ENCODE peak calls at places on chromosomes 13 and 19, in six cellular contexts. One of them, this sample, is unnamed.

GRCh38 chr19:2051771-2052704 is 994 bp upstream of the MKNK2 start:
- DNase-seq in K562: no peak
- DNase-seq in HCT116: no peak
- DNase-seq in H1: no peak
- DNase-seq in HepG2: no peak
- DNase-seq in GM12878: peak
- DNase-seq in this sample: no peak

GRCh38 chr19:31145909-31146453 is 203.3 kb downstream of the TSHZ3 start:
- DNase-seq in HepG2: no peak
- DNase-seq in H1: no peak
- DNase-seq in HCT116: no peak
- DNase-seq in K562: no peak
- DNase-seq in GM12878: no peak
- DNase-seq in this sample: no peak

GRCh38 chr13:49711218-49711863 is 20.1 kb upstream of the EBPL start:
- DNase-seq in HepG2: peak
- DNase-seq in H1: no peak
- DNase-seq in HCT116: no peak
- DNase-seq in K562: no peak
- DNase-seq in GM12878: no peak
- DNase-seq in this sample: no peak

GRCh38 chr13:95926231-95926630 is 127.0 kb downstream of the UGGT2 start:
- DNase-seq in K562: no peak
- DNase-seq in H1: no peak
- DNase-seq in HCT116: no peak
- DNase-seq in GM12878: no peak
- DNase-seq in HepG2: no peak
- DNase-seq in this sample: no peak

GRCh38 chr13:80778302-80778701 is 437.4 kb upstream of the SPRY2 start:
- DNase-seq in K562: no peak
- DNase-seq in GM12878: no peak
- DNase-seq in HCT116: no peak
- DNase-seq in HepG2: no peak
- DNase-seq in H1: no peak
- DNase-seq in this sample: no peak

GRCh38 chr13:37640499-37640898 is 41.9 kb upstream of the POSTN start:
- DNase-seq in HCT116: no peak
- DNase-seq in K562: no peak
- DNase-seq in HepG2: no peak
- DNase-seq in H1: no peak
- DNase-seq in GM12878: no peak
- DNase-seq in this sample: peak

GRCh38 chr19:1847684-1848398 is 442 bp downstream of the REXO1 start:
- DNase-seq in K562: peak
- DNase-seq in HCT116: no peak
- DNase-seq in HepG2: peak
- DNase-seq in H1: no peak
- DNase-seq in GM12878: no peak
- DNase-seq in this sample: no peak

GRCh38 chr13:113785051-113786010 is 26.3 kb downstream of the TMEM255B start:
- DNase-seq in K562: no peak
- DNase-seq in GM12878: no peak
- DNase-seq in HepG2: no peak
- DNase-seq in HCT116: peak
- DNase-seq in H1: no peak
- DNase-seq in this sample: no peak

GRCh38 chr13:75202981-75203380 is 279.0 kb downstream of the TBC1D4 start:
- DNase-seq in K562: no peak
- DNase-seq in H1: no peak
- DNase-seq in GM12878: no peak
- DNase-seq in HCT116: no peak
- DNase-seq in HepG2: no peak
- DNase-seq in this sample: no peak

GRCh38 chr13:40031031-40031430 is 375.6 kb downstream of the COG6 start:
- DNase-seq in HCT116: no peak
- DNase-seq in GM12878: no peak
- DNase-seq in K562: no peak
- DNase-seq in H1: no peak
- DNase-seq in HepG2: no peak
- DNase-seq in this sample: no peak

GRCh38 chr19:23996549-23996948 is 81.9 kb downstream of the ZNF726 start:
- DNase-seq in GM12878: no peak
- DNase-seq in HCT116: peak
- DNase-seq in HepG2: peak
- DNase-seq in H1: no peak
- DNase-seq in K562: peak
- DNase-seq in this sample: peak

GRCh38 chr13:112457081-112457480 is 80.9 kb downstream of the SPACA7 start:
- DNase-seq in GM12878: no peak
- DNase-seq in HCT116: no peak
- DNase-seq in K562: no peak
- DNase-seq in HepG2: no peak
- DNase-seq in H1: no peak
- DNase-seq in this sample: no peak

GRCh38 chr13:111789011-111789410 is 277.9 kb upstream of the SOX1 start:
- DNase-seq in GM12878: no peak
- DNase-seq in K562: no peak
- DNase-seq in H1: no peak
- DNase-seq in HepG2: no peak
- DNase-seq in HCT116: no peak
- DNase-seq in this sample: no peak

GRCh38 chr19:47376589-47377144 is 27.6 kb downstream of the DHX34 start:
- DNase-seq in HCT116: no peak
- DNase-seq in H1: no peak
- DNase-seq in K562: no peak
- DNase-seq in GM12878: no peak
- DNase-seq in HepG2: no peak
- DNase-seq in this sample: no peak

GRCh38 chr19:49111218-49111998 is 2.8 kb upstream of the LIN7B start:
- DNase-seq in GM12878: no peak
- DNase-seq in HCT116: no peak
- DNase-seq in HepG2: no peak
- DNase-seq in H1: no peak
- DNase-seq in K562: no peak
- DNase-seq in this sample: no peak

GRCh38 chr19:53808710-53809125 is 15.4 kb downstream of the NLRP12 start:
- DNase-seq in HCT116: peak
- DNase-seq in H1: no peak
- DNase-seq in HepG2: peak
- DNase-seq in K562: no peak
- DNase-seq in GM12878: no peak
- DNase-seq in this sample: peak

GRCh38 chr19:45307361-45307760 is 15.3 kb downstream of the CKM start:
- DNase-seq in K562: no peak
- DNase-seq in H1: no peak
- DNase-seq in GM12878: no peak
- DNase-seq in HepG2: no peak
- DNase-seq in HCT116: no peak
- DNase-seq in this sample: no peak

GRCh38 chr13:25406377-25406776 is 34.6 kb downstream of the ATP8A2 start:
- DNase-seq in HepG2: peak
- DNase-seq in K562: peak
- DNase-seq in H1: no peak
- DNase-seq in HCT116: peak
- DNase-seq in GM12878: no peak
- DNase-seq in this sample: no peak

GRCh38 chr13:21033224-21033855 is 28.0 kb downstream of the LATS2 start:
- DNase-seq in HepG2: no peak
- DNase-seq in H1: no peak
- DNase-seq in GM12878: no peak
- DNase-seq in HCT116: no peak
- DNase-seq in K562: no peak
- DNase-seq in this sample: no peak

GRCh38 chr13:110618780-110619179 is 3.4 kb downstream of the NAXD start:
- DNase-seq in HepG2: no peak
- DNase-seq in HCT116: no peak
- DNase-seq in GM12878: no peak
- DNase-seq in H1: no peak
- DNase-seq in K562: no peak
- DNase-seq in this sample: no peak

GRCh38 chr13:76489299-76489698 is 396.9 kb downstream of the KCTD12 start:
- DNase-seq in H1: no peak
- DNase-seq in HepG2: no peak
- DNase-seq in K562: no peak
- DNase-seq in GM12878: no peak
- DNase-seq in HCT116: no peak
- DNase-seq in this sample: no peak

GRCh38 chr19:53394522-53394973 is 401 bp upstream of the ZNF765 start:
- DNase-seq in HCT116: no peak
- DNase-seq in HepG2: peak
- DNase-seq in H1: no peak
- DNase-seq in K562: no peak
- DNase-seq in GM12878: peak
- DNase-seq in this sample: no peak

GRCh38 chr19:13953021-13953531 is 767 bp downstream of the DCAF15 start:
- DNase-seq in K562: peak
- DNase-seq in H1: no peak
- DNase-seq in HepG2: no peak
- DNase-seq in HCT116: no peak
- DNase-seq in GM12878: no peak
- DNase-seq in this sample: no peak

GRCh38 chr19:3746371-3747056 is 15.0 kb downstream of the APBA3 start:
- DNase-seq in HepG2: no peak
- DNase-seq in H1: no peak
- DNase-seq in HCT116: no peak
- DNase-seq in GM12878: no peak
- DNase-seq in K562: no peak
- DNase-seq in this sample: no peak

DNA sequence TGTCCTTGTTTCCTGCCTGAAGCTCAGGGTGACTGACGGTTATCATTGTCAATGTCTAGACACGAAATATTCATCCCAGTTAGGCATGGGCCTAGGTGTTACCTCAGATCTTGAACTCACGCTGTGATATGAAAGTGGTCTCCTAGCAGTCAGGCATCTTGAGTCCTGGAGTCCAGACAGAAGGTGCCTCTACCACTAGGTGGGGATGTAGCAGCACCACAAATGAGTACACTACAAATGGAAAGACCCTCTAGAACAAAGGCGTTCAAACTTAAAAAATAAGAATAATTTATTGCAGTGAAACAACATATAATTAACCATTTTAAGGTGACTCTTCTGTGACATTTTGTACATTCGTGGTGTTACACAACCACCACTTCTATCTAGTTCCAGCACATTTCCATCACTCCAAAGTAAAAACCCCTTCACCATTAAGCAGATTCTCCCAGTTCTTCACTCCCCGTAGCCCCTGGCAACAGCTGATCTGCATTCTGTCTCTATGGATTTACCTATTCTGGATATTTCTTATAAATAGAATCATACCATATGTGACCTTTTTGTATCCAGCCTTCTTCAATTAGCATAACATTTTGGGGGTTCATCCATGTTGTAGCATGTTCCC is 11.9 kb upstream of the FRY start:
- DNase-seq in HCT116: peak
- DNase-seq in HepG2: peak
- DNase-seq in K562: peak
- DNase-seq in GM12878: peak
- DNase-seq in H1: no peak
- DNase-seq in this sample: peak
- TF ChIP-seq ZNF274 in HCT116: no peak
- TF ChIP-seq ZNF274 in HepG2: no peak
- TF ChIP-seq ZNF274 in K562: no peak
- TF ChIP-seq ZNF274 in GM12878: no peak
- TF ChIP-seq ZNF274 in H1: no peak
- TF ChIP-seq ZNF274 in this sample: no peak

GRCh38 chr19:5341448-5341820 is 822 bp upstream of the PTPRS start:
- DNase-seq in HepG2: no peak
- DNase-seq in HCT116: no peak
- DNase-seq in H1: no peak
- DNase-seq in K562: no peak
- DNase-seq in GM12878: no peak
- DNase-seq in this sample: no peak
- TF ChIP-seq ZNF274 in HepG2: no peak
- TF ChIP-seq ZNF274 in HCT116: no peak
- TF ChIP-seq ZNF274 in H1: no peak
- TF ChIP-seq ZNF274 in K562: no peak
- TF ChIP-seq ZNF274 in GM12878: no peak
- TF ChIP-seq ZNF274 in this sample: no peak

GRCh38 chr13:97003071-97003470 is 8.8 kb upstream of the OXGR1 start:
- DNase-seq in GM12878: no peak
- DNase-seq in HCT116: no peak
- DNase-seq in H1: no peak
- DNase-seq in K562: no peak
- DNase-seq in HepG2: no peak
- DNase-seq in this sample: no peak
- TF ChIP-seq ZNF274 in GM12878: no peak
- TF ChIP-seq ZNF274 in HCT116: no peak
- TF ChIP-seq ZNF274 in H1: no peak
- TF ChIP-seq ZNF274 in K562: no peak
- TF ChIP-seq ZNF274 in HepG2: no peak
- TF ChIP-seq ZNF274 in this sample: no peak

GRCh38 chr19:36054733-36055686 is at the start of gene WDR62:
- DNase-seq in HCT116: peak
- DNase-seq in GM12878: peak
- DNase-seq in HepG2: peak
- DNase-seq in H1: no peak
- DNase-seq in K562: peak
- DNase-seq in this sample: peak

GRCh38 chr19:36059180-36059910 is 4.6 kb downstream of the WDR62 start:
- DNase-seq in HCT116: no peak
- DNase-seq in K562: no peak
- DNase-seq in H1: no peak
- DNase-seq in HepG2: no peak
- DNase-seq in GM12878: no peak
- DNase-seq in this sample: no peak

GRCh38 chr19:36060430-36060829 is 5.7 kb downstream of the WDR62 start:
- DNase-seq in H1: no peak
- DNase-seq in HepG2: no peak
- DNase-seq in GM12878: no peak
- DNase-seq in K562: peak
- DNase-seq in HCT116: no peak
- DNase-seq in this sample: no peak

GRCh38 chr19:36061367-36061766 is 6.7 kb downstream of the WDR62 start:
- DNase-seq in H1: no peak
- DNase-seq in GM12878: no peak
- DNase-seq in HepG2: no peak
- DNase-seq in HCT116: no peak
- DNase-seq in K562: no peak
- DNase-seq in this sample: no peak

DNA sequence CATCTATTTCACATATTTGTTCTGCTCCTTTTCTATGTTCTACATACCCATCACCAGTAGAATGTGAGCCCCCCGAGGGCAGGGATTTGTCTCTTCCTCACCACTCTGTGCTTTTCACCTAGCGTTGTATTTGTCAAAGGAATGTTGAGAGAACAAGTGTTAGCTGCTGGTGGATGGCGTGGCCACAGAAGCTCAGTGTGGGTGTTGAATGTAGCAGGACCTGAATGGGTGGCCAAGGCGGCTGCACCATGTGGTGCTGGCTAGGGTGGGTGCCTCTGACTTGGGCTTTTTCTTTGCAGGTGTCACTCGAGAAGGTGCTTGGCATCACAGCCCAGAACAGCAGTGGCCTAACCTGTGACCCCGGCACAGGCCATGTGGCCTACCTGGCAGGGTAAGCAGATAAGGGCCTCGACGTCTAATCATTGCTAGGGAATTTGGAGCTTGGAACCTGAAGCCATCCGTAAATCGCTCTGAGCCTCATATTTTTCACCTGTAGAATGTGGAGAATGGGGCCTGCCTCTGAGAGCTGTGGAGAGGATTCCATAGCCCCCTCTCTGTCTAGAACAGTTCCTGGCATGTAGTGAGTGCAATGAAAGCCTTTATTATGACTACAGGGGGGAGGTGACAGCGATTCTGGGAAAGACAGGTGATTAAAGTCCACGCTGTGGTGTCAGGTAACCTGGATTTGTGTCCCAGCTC is 3.9 kb downstream of the WDR62 start:
- DNase-seq in HCT116: no peak
- DNase-seq in K562: no peak
- DNase-seq in H1: no peak
- DNase-seq in GM12878: no peak
- DNase-seq in HepG2: peak
- DNase-seq in this sample: no peak
- TF ChIP-seq ZNF274 in HCT116: no peak
- TF ChIP-seq ZNF274 in K562: no peak
- TF ChIP-seq ZNF274 in H1: no peak
- TF ChIP-seq ZNF274 in GM12878: no peak
- TF ChIP-seq ZNF274 in HepG2: peak
- TF ChIP-seq ZNF274 in this sample: no peak

This sample was measured in NT2/D1.